ENCODE peak calls at places on chromosomes 11 and 22, in five cellular contexts. G is endothelial cell, H is AG09309, W is heart right ventricle, C is choroid plexus epithelial cell. V is an unnamed sample.

GRCh38 chr11:94775576-94776327 is 7.6 kb downstream of the AMOTL1 start:
- DNase-seq in C (no peak), H (no peak), G (no peak), W (no peak), V (no peak)

GRCh38 chr11:68524681-68525080 is 64.1 kb downstream of the PPP6R3 start:
- DNase-seq in G (no peak), C (peak; percentile 11), H (no peak), W (no peak), V (no peak)

GRCh38 chr11:9208726-9209501 is 56.2 kb downstream of the DENND5A start:
- DNase-seq in C (peak; percentile 22), W (no peak), H (no peak), G (no peak), V (no peak)

GRCh38 chr11:91872216-91872615 is 352.4 kb upstream of the FAT3 start:
- DNase-seq in G (no peak), W (no peak), H (no peak), C (no peak), V (no peak)

GRCh38 chr11:93608280-93608862 is 53.1 kb upstream of the CEP295 start:
- DNase-seq in C (no peak), W (no peak), G (no peak), H (no peak), V (no peak)

GRCh38 chr22:20316217-20316843 is 3.5 kb downstream of the DGCR6L start:
- DNase-seq in C (no peak), G (peak; percentile 3), H (no peak), W (no peak), V (no peak)

GRCh38 chr22:26436903-26437515 is 7.9 kb downstream of the ASPHD2 start:
- DNase-seq in C (no peak), W (no peak), G (no peak), H (no peak), V (no peak)

GRCh38 chr11:28447226-28447625 is 339.0 kb downstream of the METTL15 start:
- DNase-seq in G (no peak), H (peak; percentile 31), W (no peak), C (peak; percentile 89), V (no peak)

GRCh38 chr11:116406042-116406441 is 366.7 kb downstream of the BUD13 start:
- DNase-seq in H (no peak), W (no peak), G (no peak), C (no peak), V (no peak)

GRCh38 chr11:71327156-71328085 is 75.0 kb upstream of the SHANK2 start:
- DNase-seq in H (no peak), W (no peak), G (no peak), C (no peak), V (no peak)

GRCh38 chr11:76623171-76623883 is 47.2 kb downstream of the LRRC32 start:
- DNase-seq in C (peak; percentile 57), G (no peak), W (no peak), H (no peak), V (no peak)

GRCh38 chr22:19111584-19111983 is 10.6 kb downstream of the DGCR2 start:
- DNase-seq in G (no peak), H (no peak), W (no peak), C (no peak), V (no peak)

GRCh38 chr11:8229299-8230177 is 34.1 kb downstream of the LMO1 start:
- DNase-seq in G (no peak), W (peak; percentile 38), H (no peak), C (no peak), V (no peak)

GRCh38 chr22:41482319-41482935 is 13.5 kb downstream of the ACO2 start:
- DNase-seq in C (peak; percentile 28), H (peak; percentile 43), G (no peak), W (no peak), V (no peak)

GRCh38 chr11:14374922-14375630 is 16.1 kb upstream of the RRAS2 start:
- DNase-seq in H (no peak), G (no peak), W (no peak), C (no peak), V (no peak)

GRCh38 chr11:3046190-3046589 is 11.0 kb downstream of the CARS1 start:
- DNase-seq in H (no peak), W (no peak), G (peak; percentile 28), C (no peak), V (no peak)

GRCh38 chr11:97247601-97248000 is 857.8 kb downstream of the JRKL start:
- DNase-seq in G (no peak), H (no peak), C (no peak), W (no peak), V (no peak)

GRCh38 chr11:97269527-97269926 is 879.7 kb downstream of the JRKL start:
- DNase-seq in H (no peak), G (no peak), C (peak; percentile 26), W (no peak), V (no peak)

GRCh38 chr11:93005239-93005638 is 35.8 kb downstream of the MTNR1B start:
- DNase-seq in G (no peak), H (no peak), C (peak; percentile 60), W (no peak), V (no peak)

GRCh38 chr11:132177106-132177505 is 806.7 kb downstream of the NTM start:
- DNase-seq in W (peak; percentile 8), C (peak; percentile 78), G (peak; percentile 33), H (peak; percentile 13), V (peak; percentile 23)

GRCh38 chr11:2378527-2379210 is 1.6 kb downstream of the CD81 start:
- DNase-seq in W (peak; percentile 69), H (no peak), C (peak; percentile 48), G (peak; percentile 35), V (no peak)

GRCh38 chr11:63639195-63639832 is 25.1 kb upstream of the PLAAT3 start:
- DNase-seq in G (no peak), H (peak; percentile 14), W (no peak), C (peak; percentile 42), V (no peak)

GRCh38 chr11:105458071-105458470 is 151.8 kb upstream of the GRIA4 start:
- DNase-seq in H (no peak), C (no peak), G (no peak), W (no peak), V (no peak)

GRCh38 chr22:42269407-42270177 is 861 bp downstream of the TCF20 start:
- DNase-seq in G (peak; percentile 52), C (peak; percentile 19), W (peak; percentile 27), H (no peak), V (peak; percentile 62)

GRCh38 chr11:96390403-96390830 is 604 bp downstream of the JRKL start:
- DNase-seq in W (no peak), C (peak; percentile 47), G (no peak), H (no peak), V (no peak)

GRCh38 chr11:94845622-94846021 is 77.5 kb downstream of the AMOTL1 start:
- DNase-seq in H (no peak), C (peak; percentile 67), W (no peak), G (no peak), V (no peak)

GRCh38 chr11:119907122-119907933 is 178.3 kb upstream of the NECTIN1 start:
- DNase-seq in C (no peak), G (no peak), H (no peak), W (no peak), V (peak; percentile 51)

GRCh38 chr11:32858731-32859130 is 29.0 kb downstream of the PRRG4 start:
- DNase-seq in G (no peak), W (no peak), H (no peak), C (peak; percentile 3), V (no peak)
- TF ChIP-seq CTCF in G (peak; percentile 54), W (no peak), H (no peak), C (peak; percentile 28), V (peak; percentile 23)

GRCh38 chr11:33753304-33753703 is 17.1 kb upstream of the CD59 start:
- DNase-seq in G (no peak), C (peak; percentile 84), H (no peak), W (peak; percentile 60), V (no peak)
- TF ChIP-seq CTCF in G (no peak), C (no peak), H (no peak), W (no peak), V (no peak)

DNA sequence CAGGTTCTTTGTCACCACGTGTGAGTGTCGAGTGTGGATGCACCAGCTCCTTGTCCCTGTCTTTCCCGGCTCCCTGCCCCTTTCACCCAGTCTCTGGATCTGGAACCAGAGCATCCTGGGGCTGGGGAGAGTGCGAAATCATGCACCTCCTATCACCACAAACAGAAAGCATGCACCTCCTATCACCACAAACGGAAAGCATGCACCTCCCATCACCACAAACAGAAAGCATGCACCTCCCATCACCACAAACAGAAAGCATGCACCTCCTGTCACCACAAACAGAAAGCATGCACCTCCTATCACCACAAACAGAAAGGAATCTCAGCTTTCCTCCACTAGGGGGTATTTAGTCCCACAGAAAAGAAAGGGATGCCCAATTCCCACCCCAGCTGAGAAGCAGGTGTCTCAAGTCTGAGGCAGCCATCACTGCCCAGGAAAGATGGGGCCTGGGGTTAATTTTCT is 5.9 kb upstream of the GLB1L3 start:
- DNase-seq in H (no peak), W (no peak), G (no peak), C (peak; percentile 24), V (no peak)
- TF ChIP-seq CTCF in H (peak; percentile 33), W (no peak), G (peak; percentile 37), C (peak; percentile 33), V (peak; percentile 31)

GRCh38 chr22:37121887-37122591 is 12.5 kb upstream of the TMPRSS6 start:
- DNase-seq in C (peak; percentile 28), G (peak; percentile 21), W (no peak), H (no peak), V (no peak)
- TF ChIP-seq CTCF in C (no peak), G (no peak), W (no peak), H (no peak), V (no peak)

GRCh38 chr11:82494988-82495432 is 238.7 kb downstream of the FAM181B start:
- DNase-seq in H (no peak), W (no peak), G (no peak), C (no peak), V (no peak)
- TF ChIP-seq CTCF in H (no peak), W (no peak), G (no peak), C (no peak), V (peak; percentile 60)

GRCh38 chr22:45961679-45962430 is 15.1 kb downstream of the WNT7B start:
- DNase-seq in C (no peak), G (no peak), H (no peak), W (no peak), V (no peak)

GRCh38 chr22:45957826-45958225 is 19.1 kb downstream of the WNT7B start:
- DNase-seq in H (no peak), G (no peak), C (no peak), W (no peak), V (no peak)

GRCh38 chr22:45959719-45960476 is 17.1 kb downstream of the WNT7B start:
- DNase-seq in W (no peak), G (no peak), H (no peak), C (no peak), V (no peak)

GRCh38 chr22:45960477-45961386 is 16.2 kb downstream of the WNT7B start:
- DNase-seq in H (no peak), C (peak; percentile 31), W (no peak), G (no peak), V (no peak)

DNA sequence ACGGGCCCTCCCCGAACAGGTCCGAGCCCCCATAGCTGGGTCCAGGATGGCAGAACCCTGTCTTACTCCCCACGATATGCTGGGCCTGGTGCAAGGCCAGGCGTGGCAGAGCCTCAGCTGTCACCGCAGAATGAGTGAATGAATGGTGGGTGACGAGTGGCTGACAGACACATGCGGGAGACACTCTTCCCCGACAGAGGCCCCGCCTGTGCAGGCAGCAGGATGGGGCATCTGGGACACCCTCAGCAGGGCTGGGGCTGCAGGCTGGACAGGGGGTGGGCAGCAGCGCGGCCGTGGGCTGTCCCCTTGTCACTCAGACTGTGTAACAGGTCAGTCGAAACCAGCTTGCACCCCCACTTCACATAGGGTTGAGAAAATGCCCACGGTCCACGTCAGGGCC is 18.0 kb downstream of the WNT7B start:
- DNase-seq in W (no peak), C (no peak), H (no peak), G (no peak), V (no peak)
- TF ChIP-seq CTCF in W (no peak), C (no peak), H (no peak), G (no peak), V (no peak)

GRCh38 chr22:46635756-46636155 is 15.6 kb downstream of the GRAMD4 start:
- DNase-seq in H (no peak), G (no peak), C (no peak), W (no peak), V (no peak)
- TF ChIP-seq CTCF in H (no peak), G (no peak), C (no peak), W (peak; percentile 20), V (peak; percentile 38)

V was measured in progenitor cell of endocrine pancreas.